ENCODE peak calls at places on chromosomes 11 and 22, in eight cellular contexts. One of them, this sample, is unnamed.

GRCh38 chr11:1112351-1113191 is 37.9 kb downstream of the MUC2 start:
- DNase-seq in fibroblast of the aortic adventitia: no peak
- DNase-seq in RPMI7951: no peak
- DNase-seq in AG04450: no peak
- DNase-seq in SHP77 treated with DMSO at 0.1 percent for 48 hours: no peak
- DNase-seq in B cell: no peak
- DNase-seq in AG08396: no peak
- DNase-seq in HEK293T: peak
- DNase-seq in this sample: no peak

GRCh38 chr11:26867286-26867685 is 126.6 kb upstream of the FIBIN start:
- DNase-seq in SHP77 treated with DMSO at 0.1 percent for 48 hours: no peak
- DNase-seq in AG04450: no peak
- DNase-seq in B cell: no peak
- DNase-seq in HEK293T: no peak
- DNase-seq in AG08396: no peak
- DNase-seq in RPMI7951: no peak
- DNase-seq in fibroblast of the aortic adventitia: peak
- DNase-seq in this sample: no peak

GRCh38 chr11:26626346-26626745 is 54.3 kb upstream of the MUC15 start:
- DNase-seq in AG08396: no peak
- DNase-seq in AG04450: no peak
- DNase-seq in fibroblast of the aortic adventitia: peak
- DNase-seq in HEK293T: no peak
- DNase-seq in RPMI7951: peak
- DNase-seq in B cell: no peak
- DNase-seq in SHP77 treated with DMSO at 0.1 percent for 48 hours: no peak
- DNase-seq in this sample: no peak

GRCh38 chr22:40023226-40023925 is 28.6 kb downstream of the FAM83F start:
- DNase-seq in B cell: no peak
- DNase-seq in HEK293T: no peak
- DNase-seq in AG08396: no peak
- DNase-seq in RPMI7951: no peak
- DNase-seq in SHP77 treated with DMSO at 0.1 percent for 48 hours: no peak
- DNase-seq in fibroblast of the aortic adventitia: no peak
- DNase-seq in AG04450: no peak
- DNase-seq in this sample: no peak

GRCh38 chr22:35834080-35834479 is 116.4 kb downstream of the APOL5 start:
- DNase-seq in RPMI7951: no peak
- DNase-seq in SHP77 treated with DMSO at 0.1 percent for 48 hours: no peak
- DNase-seq in B cell: no peak
- DNase-seq in AG08396: no peak
- DNase-seq in fibroblast of the aortic adventitia: no peak
- DNase-seq in HEK293T: no peak
- DNase-seq in AG04450: no peak
- DNase-seq in this sample: no peak

GRCh38 chr11:1373536-1374214 is 16.1 kb upstream of the BRSK2 start:
- DNase-seq in fibroblast of the aortic adventitia: no peak
- DNase-seq in B cell: no peak
- DNase-seq in AG04450: no peak
- DNase-seq in AG08396: peak
- DNase-seq in HEK293T: no peak
- DNase-seq in RPMI7951: no peak
- DNase-seq in SHP77 treated with DMSO at 0.1 percent for 48 hours: no peak
- DNase-seq in this sample: no peak

GRCh38 chr11:46286789-46287188 is 9.3 kb downstream of the CREB3L1 start:
- DNase-seq in RPMI7951: no peak
- DNase-seq in HEK293T: no peak
- DNase-seq in AG08396: no peak
- DNase-seq in SHP77 treated with DMSO at 0.1 percent for 48 hours: no peak
- DNase-seq in fibroblast of the aortic adventitia: no peak
- DNase-seq in AG04450: no peak
- DNase-seq in B cell: no peak
- DNase-seq in this sample: no peak

GRCh38 chr11:35304393-35304790 is 115.0 kb downstream of the SLC1A2 start:
- DNase-seq in HEK293T: no peak
- DNase-seq in fibroblast of the aortic adventitia: peak
- DNase-seq in SHP77 treated with DMSO at 0.1 percent for 48 hours: no peak
- DNase-seq in RPMI7951: peak
- DNase-seq in AG08396: peak
- DNase-seq in AG04450: no peak
- DNase-seq in B cell: no peak
- DNase-seq in this sample: no peak

GRCh38 chr11:47923667-47924066 is 56.7 kb upstream of the PTPRJ start:
- DNase-seq in AG08396: no peak
- DNase-seq in HEK293T: no peak
- DNase-seq in AG04450: no peak
- DNase-seq in fibroblast of the aortic adventitia: peak
- DNase-seq in RPMI7951: peak
- DNase-seq in SHP77 treated with DMSO at 0.1 percent for 48 hours: no peak
- DNase-seq in B cell: no peak
- DNase-seq in this sample: no peak

GRCh38 chr11:123607781-123608180 is 46.6 kb downstream of the SCN3B start:
- DNase-seq in B cell: no peak
- DNase-seq in RPMI7951: no peak
- DNase-seq in AG08396: no peak
- DNase-seq in HEK293T: no peak
- DNase-seq in AG04450: no peak
- DNase-seq in SHP77 treated with DMSO at 0.1 percent for 48 hours: no peak
- DNase-seq in fibroblast of the aortic adventitia: no peak
- DNase-seq in this sample: no peak

GRCh38 chr11:41714101-41714500 is 254.6 kb upstream of the LRRC4C start:
- DNase-seq in HEK293T: no peak
- DNase-seq in B cell: no peak
- DNase-seq in fibroblast of the aortic adventitia: no peak
- DNase-seq in SHP77 treated with DMSO at 0.1 percent for 48 hours: no peak
- DNase-seq in AG08396: no peak
- DNase-seq in RPMI7951: no peak
- DNase-seq in AG04450: no peak
- DNase-seq in this sample: no peak

GRCh38 chr11:124902616-124903015 is 5.0 kb upstream of the ROBO4 start:
- DNase-seq in SHP77 treated with DMSO at 0.1 percent for 48 hours: no peak
- DNase-seq in B cell: no peak
- DNase-seq in RPMI7951: no peak
- DNase-seq in AG04450: no peak
- DNase-seq in AG08396: no peak
- DNase-seq in fibroblast of the aortic adventitia: no peak
- DNase-seq in HEK293T: no peak
- DNase-seq in this sample: no peak

GRCh38 chr11:58788355-58789023 is 56.0 kb downstream of the GLYATL2 start:
- DNase-seq in B cell: peak
- DNase-seq in fibroblast of the aortic adventitia: peak
- DNase-seq in AG04450: no peak
- DNase-seq in AG08396: peak
- DNase-seq in HEK293T: peak
- DNase-seq in SHP77 treated with DMSO at 0.1 percent for 48 hours: no peak
- DNase-seq in RPMI7951: peak
- DNase-seq in this sample: no peak

GRCh38 chr22:49811014-49811791 is 16.5 kb downstream of the BRD1 start:
- DNase-seq in AG04450: no peak
- DNase-seq in SHP77 treated with DMSO at 0.1 percent for 48 hours: no peak
- DNase-seq in RPMI7951: no peak
- DNase-seq in fibroblast of the aortic adventitia: no peak
- DNase-seq in B cell: no peak
- DNase-seq in AG08396: no peak
- DNase-seq in HEK293T: no peak
- DNase-seq in this sample: no peak

GRCh38 chr22:41910599-41911291 is 4.1 kb downstream of the SHISA8 start:
- DNase-seq in B cell: peak
- DNase-seq in SHP77 treated with DMSO at 0.1 percent for 48 hours: no peak
- DNase-seq in HEK293T: no peak
- DNase-seq in AG08396: peak
- DNase-seq in AG04450: no peak
- DNase-seq in fibroblast of the aortic adventitia: peak
- DNase-seq in RPMI7951: peak
- DNase-seq in this sample: no peak

GRCh38 chr22:31344369-31345330 is 1.5 kb downstream of the PATZ1 start:
- DNase-seq in AG04450: no peak
- DNase-seq in AG08396: no peak
- DNase-seq in fibroblast of the aortic adventitia: peak
- DNase-seq in SHP77 treated with DMSO at 0.1 percent for 48 hours: no peak
- DNase-seq in HEK293T: no peak
- DNase-seq in RPMI7951: no peak
- DNase-seq in B cell: peak
- DNase-seq in this sample: no peak

GRCh38 chr11:61069427-61069826 is 32.9 kb upstream of the CD5 start:
- DNase-seq in HEK293T: no peak
- DNase-seq in fibroblast of the aortic adventitia: no peak
- DNase-seq in AG04450: no peak
- DNase-seq in B cell: no peak
- DNase-seq in AG08396: no peak
- DNase-seq in RPMI7951: no peak
- DNase-seq in SHP77 treated with DMSO at 0.1 percent for 48 hours: no peak
- DNase-seq in this sample: no peak

GRCh38 chr11:92125316-92125715 is 99.3 kb upstream of the FAT3 start:
- DNase-seq in AG04450: no peak
- DNase-seq in fibroblast of the aortic adventitia: no peak
- DNase-seq in HEK293T: no peak
- DNase-seq in SHP77 treated with DMSO at 0.1 percent for 48 hours: no peak
- DNase-seq in RPMI7951: no peak
- DNase-seq in AG08396: no peak
- DNase-seq in B cell: no peak
- DNase-seq in this sample: no peak

GRCh38 chr11:10699072-10699471 is 5.5 kb upstream of the IRAG1 start:
- DNase-seq in RPMI7951: peak
- DNase-seq in SHP77 treated with DMSO at 0.1 percent for 48 hours: no peak
- DNase-seq in HEK293T: no peak
- DNase-seq in AG04450: no peak
- DNase-seq in B cell: no peak
- DNase-seq in AG08396: no peak
- DNase-seq in fibroblast of the aortic adventitia: peak
- DNase-seq in this sample: no peak

GRCh38 chr11:19116315-19116970 is 525 bp upstream of the ZDHHC13 start:
- DNase-seq in HEK293T: no peak
- DNase-seq in RPMI7951: no peak
- DNase-seq in AG08396: no peak
- DNase-seq in B cell: peak
- DNase-seq in SHP77 treated with DMSO at 0.1 percent for 48 hours: no peak
- DNase-seq in fibroblast of the aortic adventitia: no peak
- DNase-seq in AG04450: no peak
- DNase-seq in this sample: no peak

GRCh38 chr11:77049081-77049480 is 14.9 kb downstream of the B3GNT6 start:
- DNase-seq in AG08396: no peak
- DNase-seq in RPMI7951: no peak
- DNase-seq in SHP77 treated with DMSO at 0.1 percent for 48 hours: no peak
- DNase-seq in B cell: no peak
- DNase-seq in AG04450: no peak
- DNase-seq in HEK293T: no peak
- DNase-seq in fibroblast of the aortic adventitia: no peak
- DNase-seq in this sample: no peak

GRCh38 chr11:78063440-78064181 is at the start of gene THRSP:
- DNase-seq in AG08396: no peak
- DNase-seq in HEK293T: no peak
- DNase-seq in fibroblast of the aortic adventitia: no peak
- DNase-seq in AG04450: no peak
- DNase-seq in B cell: no peak
- DNase-seq in RPMI7951: no peak
- DNase-seq in SHP77 treated with DMSO at 0.1 percent for 48 hours: no peak
- DNase-seq in this sample: no peak

GRCh38 chr11:2912498-2912897 is 16.7 kb downstream of the PHLDA2 start:
- DNase-seq in fibroblast of the aortic adventitia: peak
- DNase-seq in RPMI7951: peak
- DNase-seq in AG04450: no peak
- DNase-seq in AG08396: peak
- DNase-seq in SHP77 treated with DMSO at 0.1 percent for 48 hours: no peak
- DNase-seq in HEK293T: no peak
- DNase-seq in B cell: peak
- DNase-seq in this sample: no peak

GRCh38 chr11:69718912-69719311 is 15.1 kb upstream of the FGF19 start:
- DNase-seq in AG08396: no peak
- DNase-seq in HEK293T: no peak
- DNase-seq in fibroblast of the aortic adventitia: no peak
- DNase-seq in SHP77 treated with DMSO at 0.1 percent for 48 hours: no peak
- DNase-seq in B cell: no peak
- DNase-seq in RPMI7951: no peak
- DNase-seq in AG04450: no peak
- DNase-seq in this sample: no peak

GRCh38 chr11:61027141-61027840 is 55.8 kb downstream of the CD6 start:
- DNase-seq in fibroblast of the aortic adventitia: no peak
- DNase-seq in AG04450: no peak
- DNase-seq in HEK293T: no peak
- DNase-seq in B cell: no peak
- DNase-seq in SHP77 treated with DMSO at 0.1 percent for 48 hours: no peak
- DNase-seq in AG08396: no peak
- DNase-seq in RPMI7951: no peak
- DNase-seq in this sample: no peak

GRCh38 chr22:45295492-45295891 is 10.7 kb downstream of the UPK3A start:
- DNase-seq in AG04450: no peak
- DNase-seq in RPMI7951: no peak
- DNase-seq in B cell: no peak
- DNase-seq in AG08396: no peak
- DNase-seq in fibroblast of the aortic adventitia: no peak
- DNase-seq in SHP77 treated with DMSO at 0.1 percent for 48 hours: no peak
- DNase-seq in HEK293T: no peak
- DNase-seq in this sample: no peak

GRCh38 chr11:116871248-116871647 is 33.8 kb upstream of the APOA1 start:
- DNase-seq in RPMI7951: peak
- DNase-seq in AG08396: peak
- DNase-seq in HEK293T: no peak
- DNase-seq in fibroblast of the aortic adventitia: peak
- DNase-seq in B cell: no peak
- DNase-seq in SHP77 treated with DMSO at 0.1 percent for 48 hours: no peak
- DNase-seq in AG04450: no peak
- DNase-seq in this sample: no peak

GRCh38 chr11:74460065-74460464 is 7.3 kb downstream of the KCNE3 start:
- DNase-seq in fibroblast of the aortic adventitia: no peak
- DNase-seq in SHP77 treated with DMSO at 0.1 percent for 48 hours: no peak
- DNase-seq in B cell: no peak
- DNase-seq in AG04450: no peak
- DNase-seq in RPMI7951: no peak
- DNase-seq in HEK293T: no peak
- DNase-seq in AG08396: no peak
- DNase-seq in this sample: no peak

GRCh38 chr11:94638278-94638901 is 71.2 kb downstream of the PIWIL4 start:
- DNase-seq in fibroblast of the aortic adventitia: no peak
- DNase-seq in SHP77 treated with DMSO at 0.1 percent for 48 hours: no peak
- DNase-seq in AG08396: no peak
- DNase-seq in AG04450: no peak
- DNase-seq in B cell: no peak
- DNase-seq in HEK293T: no peak
- DNase-seq in RPMI7951: no peak
- DNase-seq in this sample: no peak

GRCh38 chr11:130151196-130151595 is 8.4 kb upstream of the ST14 start:
- DNase-seq in fibroblast of the aortic adventitia: no peak
- DNase-seq in SHP77 treated with DMSO at 0.1 percent for 48 hours: no peak
- DNase-seq in AG08396: no peak
- DNase-seq in HEK293T: no peak
- DNase-seq in RPMI7951: no peak
- DNase-seq in B cell: no peak
- DNase-seq in AG04450: no peak
- DNase-seq in this sample: no peak

GRCh38 chr11:81255905-81256304 is 1477.8 kb downstream of the FAM181B start:
- DNase-seq in B cell: no peak
- DNase-seq in SHP77 treated with DMSO at 0.1 percent for 48 hours: no peak
- DNase-seq in AG04450: no peak
- DNase-seq in AG08396: no peak
- DNase-seq in HEK293T: no peak
- DNase-seq in fibroblast of the aortic adventitia: no peak
- DNase-seq in RPMI7951: no peak
- DNase-seq in this sample: no peak

GRCh38 chr11:67030976-67031375 is 8.0 kb downstream of the SYT12 start:
- DNase-seq in B cell: no peak
- DNase-seq in SHP77 treated with DMSO at 0.1 percent for 48 hours: no peak
- DNase-seq in RPMI7951: no peak
- DNase-seq in HEK293T: no peak
- DNase-seq in fibroblast of the aortic adventitia: no peak
- DNase-seq in AG08396: no peak
- DNase-seq in AG04450: no peak
- DNase-seq in this sample: no peak

GRCh38 chr11:110908401-110909106 is 196.3 kb upstream of the ARHGAP20 start:
- DNase-seq in fibroblast of the aortic adventitia: peak
- DNase-seq in AG08396: peak
- DNase-seq in B cell: no peak
- DNase-seq in AG04450: peak
- DNase-seq in SHP77 treated with DMSO at 0.1 percent for 48 hours: no peak
- DNase-seq in HEK293T: no peak
- DNase-seq in RPMI7951: peak
- DNase-seq in this sample: no peak